ENCODE peak calls at places on chromosome 10, in four cellular contexts. G is endothelial cell; B is stimulated activated CD4-positive, alpha-beta T cell treated with anti-CD3 and anti-CD28 coated beads, Interleukin-1b, Interleukin-23, amount 100 ng/mL, for 1 hour; V is amniotic stem cell. A is an unnamed sample.

GRCh38 chr10:110914411-110914810 is 4.6 kb downstream of the BBIP1 start:
- DNase-seq in G (no peak), B (no peak), V (no peak), A (no peak)

GRCh38 chr10:30371954-30372353 is 22.9 kb upstream of the MTPAP start:
- DNase-seq in G (no peak), B (no peak), V (no peak), A (no peak)

GRCh38 chr10:47396311-47396717 is 12.2 kb upstream of the ZNF488 start:
- DNase-seq in G (no peak), B (no peak), V (no peak), A (no peak)

GRCh38 chr10:3372284-3372683 is 199.7 kb upstream of the PITRM1 start:
- DNase-seq in G (no peak), B (no peak), V (no peak), A (no peak)

GRCh38 chr10:4353059-4353655 is 472.9 kb upstream of the AKR1E2 start:
- DNase-seq in G (no peak), B (no peak), V (no peak), A (no peak)

GRCh38 chr10:74194999-74195398 is 44.0 kb downstream of the ADK start:
- DNase-seq in G (no peak), B (no peak), V (no peak), A (no peak)

GRCh38 chr10:117574546-117575146 is 32.1 kb downstream of the EMX2 start:
- DNase-seq in G (no peak), B (no peak), V (no peak), A (no peak)

GRCh38 chr10:45811075-45811474 is 36.2 kb downstream of the AGAP4 start:
- DNase-seq in G (no peak), B (no peak), V (no peak), A (no peak)

GRCh38 chr10:75475470-75476182 is 44.2 kb downstream of the LRMDA start:
- DNase-seq in G (no peak), B (no peak), V (no peak), A (no peak)

GRCh38 chr10:103491729-103492364 is 1.7 kb upstream of the NEURL1 start:
- DNase-seq in G (no peak), B (no peak), V (peak), A (no peak)

A was measured in upper lobe of right lung.